ENCODE peak calls at places on chromosomes 4 and X, in eight cellular contexts. Q, W, X, S, B, M, C and K are unnamed samples.

GRCh38 chrX:103889216-103889615 is 57.2 kb upstream of the RAB9B start:
- DNase-seq in Q (no peak), W (no peak), X (no peak), S (peak), B (no peak), M (peak), C (no peak), K (no peak)

GRCh38 chr4:168360271-168360670 is 41.7 kb upstream of the DDX60 start:
- DNase-seq in Q (no peak), W (no peak), X (no peak), S (no peak), B (no peak), M (peak), C (no peak), K (no peak)

GRCh38 chrX:108018659-108019381 is 26.0 kb upstream of the VSIG1 start:
- DNase-seq in Q (no peak), W (no peak), X (peak), S (no peak), B (no peak), M (no peak), C (no peak), K (no peak)

GRCh38 chrX:1336331-1337143 is at the start of gene IL3RA:
- DNase-seq in Q (peak), W (peak), X (peak), S (peak), B (no peak), M (no peak), C (peak), K (no peak)

GRCh38 chrX:48467331-48467761 is 2.7 kb downstream of the SLC38A5 start:
- DNase-seq in Q (no peak), W (no peak), X (no peak), S (no peak), B (no peak), M (no peak), C (no peak), K (no peak)

GRCh38 chr4:127632420-127633403 is at the start of gene INTU:
- DNase-seq in Q (peak), W (peak), X (peak), S (peak), B (peak), M (peak), C (peak), K (peak)

GRCh38 chrX:100721328-100721727 is 10.6 kb downstream of the SYTL4 start:
- DNase-seq in Q (no peak), W (no peak), X (no peak), S (no peak), B (no peak), M (no peak), C (no peak), K (no peak)

GRCh38 chr4:5730993-5731975 is 20.3 kb downstream of the EVC start:
- DNase-seq in Q (no peak), W (no peak), X (no peak), S (peak), B (no peak), M (no peak), C (no peak), K (no peak)

GRCh38 chr4:85741921-85742591 is 267.1 kb downstream of the ARHGAP24 start:
- DNase-seq in Q (no peak), W (no peak), X (no peak), S (no peak), B (no peak), M (no peak), C (no peak), K (no peak)

GRCh38 chr4:41541697-41542096 is 3.7 kb downstream of the LIMCH1 start:
- DNase-seq in Q (no peak), W (no peak), X (no peak), S (no peak), B (peak), M (peak), C (no peak), K (peak)

GRCh38 chrX:15055146-15055930 is 182.1 kb downstream of the MOSPD2 start:
- DNase-seq in Q (no peak), W (no peak), X (no peak), S (no peak), B (no peak), M (peak), C (no peak), K (no peak)

GRCh38 chr4:127188847-127189246 is 443.9 kb upstream of the INTU start:
- DNase-seq in Q (peak), W (no peak), X (no peak), S (no peak), B (no peak), M (peak), C (no peak), K (peak)

GRCh38 chr4:2141762-2142520 is 82.8 kb downstream of the NAT8L start:
- DNase-seq in Q (no peak), W (no peak), X (no peak), S (no peak), B (no peak), M (peak), C (peak), K (no peak)

GRCh38 chr4:52926575-52926974 is 64.5 kb downstream of the RASL11B start:
- DNase-seq in Q (no peak), W (no peak), X (no peak), S (no peak), B (no peak), M (no peak), C (no peak), K (no peak)

GRCh38 chr4:41796545-41797210 is 48.2 kb upstream of the PHOX2B start:
- DNase-seq in Q (peak), W (no peak), X (no peak), S (no peak), B (no peak), M (no peak), C (no peak), K (no peak)

GRCh38 chr4:24210332-24210902 is 320.6 kb upstream of the PPARGC1A start:
- DNase-seq in Q (no peak), W (no peak), X (no peak), S (peak), B (peak), M (peak), C (no peak), K (peak)

GRCh38 chrX:47245156-47245555 is 12.3 kb downstream of the USP11 start:
- DNase-seq in Q (no peak), W (no peak), X (no peak), S (no peak), B (no peak), M (no peak), C (no peak), K (no peak)

GRCh38 chr4:104811727-104812126 is 317.0 kb upstream of the CXXC4 start:
- DNase-seq in Q (no peak), W (no peak), X (no peak), S (no peak), B (no peak), M (no peak), C (no peak), K (no peak)

GRCh38 chrX:24231780-24232179 is 82.1 kb downstream of the SUPT20HL2 start:
- DNase-seq in Q (no peak), W (no peak), X (no peak), S (no peak), B (no peak), M (no peak), C (no peak), K (no peak)

GRCh38 chr4:56861365-56861764 is 39.9 kb upstream of the SPINK2 start:
- DNase-seq in Q (peak), W (peak), X (no peak), S (no peak), B (no peak), M (peak), C (no peak), K (peak)

GRCh38 chrX:57821703-57822375 is 88.4 kb downstream of the ZXDA start:
- DNase-seq in Q (peak), W (peak), X (peak), S (peak), B (peak), M (peak), C (peak), K (peak)

GRCh38 chr4:75015627-75016026 is 82.7 kb downstream of the PARM1 start:
- DNase-seq in Q (no peak), W (no peak), X (no peak), S (no peak), B (no peak), M (no peak), C (no peak), K (peak)

GRCh38 chr4:123545569-123546122 is 149.1 kb downstream of the SPRY1 start:
- DNase-seq in Q (no peak), W (no peak), X (no peak), S (no peak), B (no peak), M (peak), C (no peak), K (no peak)

GRCh38 chrX:39821011-39821708 is 276.6 kb downstream of the BCOR start:
- DNase-seq in Q (peak), W (no peak), X (no peak), S (peak), B (no peak), M (peak), C (peak), K (no peak)

GRCh38 chr4:87038837-87039715 is 104.3 kb downstream of the AFF1 start:
- DNase-seq in Q (peak), W (peak), X (no peak), S (peak), B (no peak), M (peak), C (no peak), K (peak)

GRCh38 chr4:150006197-150006596 is 72.0 kb upstream of the DCLK2 start:
- DNase-seq in Q (no peak), W (no peak), X (no peak), S (no peak), B (no peak), M (peak), C (no peak), K (no peak)

GRCh38 chrX:33195698-33196097 is 15.7 kb downstream of the DMD start:
- DNase-seq in Q (no peak), W (no peak), X (no peak), S (no peak), B (no peak), M (no peak), C (no peak), K (no peak)

GRCh38 chrX:127782904-127783303 is 269.3 kb downstream of the ACTRT1 start:
- DNase-seq in Q (peak), W (no peak), X (no peak), S (no peak), B (no peak), M (no peak), C (no peak), K (no peak)

GRCh38 chrX:154019061-154019621 is 561 bp downstream of the IRAK1 start:
- DNase-seq in Q (no peak), W (peak), X (no peak), S (no peak), B (no peak), M (no peak), C (peak), K (no peak)

GRCh38 chrX:8179653-8180052 is 8.6 kb upstream of the VCX2 start:
- DNase-seq in Q (no peak), W (no peak), X (no peak), S (peak), B (no peak), M (no peak), C (no peak), K (peak)

GRCh38 chr4:87316961-87317360 is 5.7 kb downstream of the HSD17B13 start:
- DNase-seq in Q (no peak), W (no peak), X (no peak), S (peak), B (no peak), M (no peak), C (no peak), K (peak)

GRCh38 chr4:7653510-7654414 is 219.0 kb upstream of the PSAPL1 start:
- DNase-seq in Q (no peak), W (no peak), X (no peak), S (peak), B (no peak), M (peak), C (no peak), K (no peak)
- TF ChIP-seq CTCF in Q (peak), W (no peak), X (no peak), S (peak), B (peak), M (no peak), C (no peak), K (no peak)

GRCh38 chr4:111811661-111812060 is 333.6 kb upstream of the FAM241A start:
- DNase-seq in Q (no peak), W (no peak), X (no peak), S (no peak), B (no peak), M (no peak), C (no peak), K (no peak)

GRCh38 chr4:111808174-111808573 is 337.1 kb upstream of the FAM241A start:
- DNase-seq in Q (no peak), W (no peak), X (no peak), S (no peak), B (no peak), M (no peak), C (no peak), K (no peak)

GRCh38 chr4:111802191-111802590 is 343.1 kb upstream of the FAM241A start:
- DNase-seq in Q (no peak), W (no peak), X (no peak), S (peak), B (no peak), M (no peak), C (no peak), K (peak)

GRCh38 chr4:111807556-111807955 is 337.7 kb upstream of the FAM241A start:
- DNase-seq in Q (peak), W (no peak), X (no peak), S (no peak), B (no peak), M (no peak), C (no peak), K (no peak)

GRCh38 chr4:111806331-111806730 is 338.9 kb upstream of the FAM241A start:
- DNase-seq in Q (peak), W (no peak), X (no peak), S (no peak), B (no peak), M (no peak), C (no peak), K (peak)
- TF ChIP-seq CTCF in Q (no peak), W (peak), X (no peak), S (no peak), B (no peak), M (no peak), C (no peak), K (peak)

GRCh38 chrX:40922307-40922706 is 162.9 kb upstream of the USP9X start:
- DNase-seq in Q (peak), W (peak), X (peak), S (peak), B (no peak), M (peak), C (no peak), K (peak)
- TF ChIP-seq CTCF in Q (peak), W (peak), X (peak), S (peak), B (peak), M (no peak), C (no peak), K (peak)

GRCh38 chrX:130075768-130076167 is 34.5 kb downstream of the ELF4 start:
- DNase-seq in Q (no peak), W (no peak), X (no peak), S (no peak), B (no peak), M (no peak), C (no peak), K (no peak)
- TF ChIP-seq CTCF in Q (no peak), W (no peak), X (no peak), S (no peak), B (no peak), M (no peak), C (no peak), K (no peak)

DNA sequence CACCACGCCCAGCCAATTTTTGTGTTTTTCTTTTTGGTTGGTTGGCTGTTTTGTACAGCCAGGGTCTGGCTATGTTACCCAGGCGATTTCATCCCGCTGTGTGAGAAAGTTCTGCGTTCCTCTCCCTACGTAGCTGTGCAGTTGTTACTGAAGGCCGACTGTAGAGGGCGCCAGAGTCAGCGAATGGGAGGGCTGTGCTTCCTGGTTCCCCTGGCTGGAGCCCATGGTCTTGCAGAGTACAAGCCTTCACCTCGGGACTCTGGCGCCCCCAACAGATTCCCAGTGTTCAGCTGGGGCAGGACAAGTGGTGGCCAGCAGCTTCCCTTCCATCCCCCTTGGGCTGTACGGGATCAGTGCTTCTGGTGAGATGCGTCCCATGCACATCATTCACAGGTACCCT is 5.6 kb upstream of the CT45A1 start:
- DNase-seq in Q (peak), W (no peak), X (peak), S (no peak), B (no peak), M (no peak), C (peak), K (peak)
- TF ChIP-seq CTCF in Q (no peak), W (peak), X (peak), S (no peak), B (peak), M (no peak), C (peak), K (peak)

DNA sequence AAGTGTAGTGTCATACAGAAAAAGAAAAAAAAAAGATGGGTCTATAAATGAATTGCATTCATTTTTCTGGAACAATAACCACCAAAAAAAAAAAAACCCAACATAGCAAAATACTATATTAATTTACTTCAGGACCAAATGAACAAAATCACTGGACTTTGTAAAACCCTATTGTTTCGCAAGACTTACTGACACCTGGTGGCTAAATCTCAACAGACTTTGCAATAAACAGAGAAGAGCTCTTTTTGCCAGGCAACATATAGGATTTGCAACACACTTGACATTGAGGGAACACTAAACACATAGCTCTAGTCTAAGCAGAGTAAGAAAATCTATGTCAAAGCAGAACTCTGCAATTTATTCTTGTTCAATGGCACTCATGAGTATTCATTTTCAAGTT is 990.2 kb downstream of the STPG2 start:
- DNase-seq in Q (peak), W (no peak), X (peak), S (peak), B (no peak), M (peak), C (no peak), K (peak)
- TF ChIP-seq CTCF in Q (no peak), W (no peak), X (peak), S (no peak), B (no peak), M (no peak), C (no peak), K (peak)

GRCh38 chrX:41481264-41482109 is 34.3 kb downstream of the NYX start:
- DNase-seq in Q (no peak), W (no peak), X (no peak), S (peak), B (no peak), M (no peak), C (peak), K (peak)
- TF ChIP-seq CTCF in Q (peak), W (peak), X (peak), S (peak), B (peak), M (peak), C (no peak), K (peak)

DNA sequence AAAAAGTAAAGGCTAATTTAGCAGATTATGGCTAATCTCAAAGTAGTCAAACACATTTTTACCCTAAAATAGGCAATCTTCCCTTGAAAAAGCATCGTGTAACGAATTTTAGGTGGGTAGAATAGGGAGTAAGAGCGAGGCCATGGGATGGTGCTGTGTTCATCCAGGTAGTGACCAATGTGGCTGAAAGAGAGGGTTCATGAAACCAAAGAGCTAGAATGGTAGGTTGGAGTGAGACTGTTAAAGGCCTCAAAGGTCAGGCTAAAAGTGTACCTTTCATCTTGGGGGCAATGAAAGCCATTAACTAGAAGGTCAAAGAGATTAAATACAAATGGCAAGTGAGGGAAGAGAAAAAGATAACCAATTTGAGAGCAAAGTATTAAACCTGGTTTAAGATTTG is 23.6 kb downstream of the EIF4E start:
- DNase-seq in Q (no peak), W (no peak), X (no peak), S (no peak), B (no peak), M (no peak), C (no peak), K (no peak)
- TF ChIP-seq CTCF in Q (no peak), W (no peak), X (no peak), S (no peak), B (no peak), M (no peak), C (no peak), K (no peak)

GRCh38 chr4:83054928-83055327 is 19.9 kb downstream of the COPS4 start:
- DNase-seq in Q (no peak), W (no peak), X (peak), S (peak), B (no peak), M (peak), C (peak), K (peak)
- TF ChIP-seq CTCF in Q (peak), W (peak), X (peak), S (no peak), B (peak), M (no peak), C (no peak), K (peak)

GRCh38 chr4:7928711-7929505 is 10.8 kb downstream of the AFAP1 start:
- DNase-seq in Q (no peak), W (no peak), X (no peak), S (peak), B (no peak), M (no peak), C (no peak), K (peak)
- TF ChIP-seq CTCF in Q (peak), W (peak), X (no peak), S (peak), B (peak), M (peak), C (no peak), K (peak)